ENCODE peak calls at places on chromosomes 1 and 21, in nine cellular contexts. I is testis; A is G401; Y is body of pancreas; N is EL; D is activated CD8-positive, alpha-beta memory T cell treated with anti-CD3 and anti-CD28 coated beads, Interleukin-2, amount 50 U/mL, for 4 hours; W is mesothelial cell of epicardium; X is endothelial cell; Q is epithelial cell of esophagus. H is an unnamed sample.

GRCh38 chr21:41071410-41071809 is 96.5 kb upstream of the BACE2 start:
- DNase-seq in N (no peak), I (peak), A (no peak), Q (no peak), D (no peak), W (no peak), Y (no peak), X (peak), H (no peak)

GRCh38 chr1:32953495-32953894 is 11.1 kb downstream of the RNF19B start:
- DNase-seq in X (no peak), Q (peak), I (no peak), W (no peak), N (peak), A (no peak), Y (no peak), D (no peak), H (no peak)

GRCh38 chr1:39952359-39953110 is 2.4 kb upstream of the MFSD2A start:
- DNase-seq in N (no peak), D (no peak), Y (peak), A (peak), I (peak), Q (no peak), W (no peak), X (no peak), H (peak)

GRCh38 chr1:29631361-29631760 is 395.0 kb downstream of the PTPRU start:
- DNase-seq in N (no peak), I (no peak), W (no peak), A (no peak), X (no peak), Y (no peak), Q (no peak), D (no peak), H (no peak)

GRCh38 chr1:32363713-32364112 is 1.4 kb downstream of the TSSK3 start:
- DNase-seq in Y (no peak), I (no peak), W (no peak), D (no peak), A (peak), N (no peak), X (no peak), Q (no peak), H (no peak)

GRCh38 chr1:37612186-37612585 is 16.4 kb upstream of the GNL2 start:
- DNase-seq in D (no peak), Q (no peak), I (no peak), A (no peak), X (no peak), W (no peak), Y (no peak), N (no peak), H (no peak)

GRCh38 chr1:203465146-203465798 is 10.3 kb upstream of the PRELP start:
- DNase-seq in A (peak), Q (no peak), N (no peak), Y (no peak), W (no peak), D (no peak), I (peak), X (no peak), H (no peak)

GRCh38 chr21:42593007-42593814 is 60.2 kb upstream of the PDE9A start:
- DNase-seq in N (peak), A (peak), Y (peak), I (peak), Q (peak), X (peak), W (peak), D (peak), H (no peak)

GRCh38 chr1:7538033-7538432 is 233.1 kb upstream of the VAMP3 start:
- DNase-seq in N (peak), Y (no peak), Q (peak), W (no peak), X (no peak), D (no peak), A (no peak), I (no peak), H (peak)

GRCh38 chr1:165828103-165828558 is 717 bp downstream of the UCK2 start:
- DNase-seq in X (peak), A (peak), Y (peak), Q (peak), N (peak), I (peak), D (peak), W (peak), H (no peak)

GRCh38 chr1:93616221-93616995 is 65.2 kb downstream of the BCAR3 start:
- DNase-seq in W (no peak), I (no peak), Q (peak), Y (no peak), D (no peak), A (no peak), X (no peak), N (no peak), H (no peak)

H was measured in retinal pigment epithelial cell.